ENCODE peak calls at places on chromosomes 2 and 18, in five cellular contexts. One of them, this sample, is unnamed.

GRCh38 chr2:54060000-54060399 is 55.4 kb upstream of the ACYP2 start:
- DNase-seq in stimulated activated CD4-positive, alpha-beta T cell treated with anti-CD3 and anti-CD28 coated beads, Interleukin-2, amount 100 ng/mL, for 48 hours: no peak
- DNase-seq in NCI-H510A: no peak
- DNase-seq in HT1080: no peak
- DNase-seq in heart left ventricle: no peak
- DNase-seq in this sample: no peak

GRCh38 chr2:122384768-122385333 is 629.4 kb downstream of the TSN start:
- DNase-seq in heart left ventricle: no peak
- DNase-seq in NCI-H510A: no peak
- DNase-seq in stimulated activated CD4-positive, alpha-beta T cell treated with anti-CD3 and anti-CD28 coated beads, Interleukin-2, amount 100 ng/mL, for 48 hours: no peak
- DNase-seq in HT1080: no peak
- DNase-seq in this sample: no peak

GRCh38 chr2:182543746-182544525 is 117.1 kb upstream of the PDE1A start:
- DNase-seq in stimulated activated CD4-positive, alpha-beta T cell treated with anti-CD3 and anti-CD28 coated beads, Interleukin-2, amount 100 ng/mL, for 48 hours: no peak
- DNase-seq in heart left ventricle: no peak
- DNase-seq in NCI-H510A: no peak
- DNase-seq in HT1080: no peak
- DNase-seq in this sample: no peak

GRCh38 chr18:13612111-13612997 is 114.0 kb downstream of the FAM210A start:
- DNase-seq in heart left ventricle: no peak
- DNase-seq in stimulated activated CD4-positive, alpha-beta T cell treated with anti-CD3 and anti-CD28 coated beads, Interleukin-2, amount 100 ng/mL, for 48 hours: peak
- DNase-seq in NCI-H510A: no peak
- DNase-seq in HT1080: no peak
- DNase-seq in this sample: no peak

GRCh38 chr2:100265226-100265625 is 57.1 kb downstream of the LONRF2 start:
- DNase-seq in HT1080: no peak
- DNase-seq in heart left ventricle: no peak
- DNase-seq in NCI-H510A: no peak
- DNase-seq in stimulated activated CD4-positive, alpha-beta T cell treated with anti-CD3 and anti-CD28 coated beads, Interleukin-2, amount 100 ng/mL, for 48 hours: no peak
- DNase-seq in this sample: no peak

GRCh38 chr18:34729740-34730338 is 19.7 kb downstream of the DTNA start:
- DNase-seq in heart left ventricle: peak
- DNase-seq in HT1080: no peak
- DNase-seq in stimulated activated CD4-positive, alpha-beta T cell treated with anti-CD3 and anti-CD28 coated beads, Interleukin-2, amount 100 ng/mL, for 48 hours: no peak
- DNase-seq in NCI-H510A: no peak
- DNase-seq in this sample: no peak

GRCh38 chr18:79897940-79898625 is 53.4 kb downstream of the SLC66A2 start:
- DNase-seq in heart left ventricle: peak
- DNase-seq in NCI-H510A: no peak
- DNase-seq in HT1080: no peak
- DNase-seq in stimulated activated CD4-positive, alpha-beta T cell treated with anti-CD3 and anti-CD28 coated beads, Interleukin-2, amount 100 ng/mL, for 48 hours: no peak
- DNase-seq in this sample: no peak

GRCh38 chr2:153963247-153963646 is 91.5 kb downstream of the GALNT13 start:
- DNase-seq in stimulated activated CD4-positive, alpha-beta T cell treated with anti-CD3 and anti-CD28 coated beads, Interleukin-2, amount 100 ng/mL, for 48 hours: no peak
- DNase-seq in HT1080: peak
- DNase-seq in NCI-H510A: no peak
- DNase-seq in heart left ventricle: no peak
- DNase-seq in this sample: no peak

GRCh38 chr2:127576433-127577207 is 41.1 kb downstream of the MYO7B start:
- DNase-seq in NCI-H510A: no peak
- DNase-seq in stimulated activated CD4-positive, alpha-beta T cell treated with anti-CD3 and anti-CD28 coated beads, Interleukin-2, amount 100 ng/mL, for 48 hours: no peak
- DNase-seq in HT1080: no peak
- DNase-seq in heart left ventricle: peak
- DNase-seq in this sample: peak